ENCODE peak calls at places on chromosomes 11 and 22, in eight cellular contexts. N is thoracic aorta, R is cortex of kidney, X is Kasumi-1, U is left ventricle myocardium inferior, Z is GM23338, J is heart left ventricle, W is cardiac septum. T is an unnamed sample.

GRCh38 chr22:43509337-43509736 is 97.5 kb downstream of the MPPED1 start:
- DNase-seq in N (no peak), R (no peak), J (no peak), W (no peak), Z (no peak), X (no peak), U (no peak), T (no peak)

GRCh38 chr11:95147364-95147905 is 57.8 kb downstream of the ENDOD1 start:
- DNase-seq in X (peak; percentile 96), R (no peak), U (no peak), Z (no peak), W (no peak), J (no peak), N (no peak), T (no peak)

GRCh38 chr11:69950120-69950519 is 128.0 kb upstream of the ANO1 start:
- DNase-seq in J (no peak), X (no peak), W (no peak), N (no peak), U (no peak), R (no peak), Z (peak; percentile 88), T (peak; percentile 89)

GRCh38 chr11:15490535-15490934 is 375.8 kb downstream of the INSC start:
- DNase-seq in Z (no peak), N (no peak), R (no peak), J (no peak), W (no peak), U (no peak), X (no peak), T (no peak)

GRCh38 chr11:82365351-82365750 is 368.3 kb downstream of the FAM181B start:
- DNase-seq in R (no peak), N (no peak), Z (no peak), X (no peak), U (no peak), J (no peak), W (no peak), T (no peak)

GRCh38 chr11:118901494-118902335 is 18.0 kb downstream of the CXCR5 start:
- DNase-seq in X (no peak), J (no peak), R (no peak), W (no peak), N (no peak), Z (no peak), U (no peak), T (no peak)

GRCh38 chr11:117117681-117118080 is 19.5 kb upstream of the SIK3 start:
- DNase-seq in W (no peak), U (no peak), Z (no peak), J (no peak), N (no peak), R (no peak), X (no peak), T (no peak)

GRCh38 chr22:17896552-17896951 is 122.3 kb upstream of the BID start:
- DNase-seq in J (no peak), R (no peak), Z (peak; percentile 85), N (no peak), X (peak; percentile 12), W (no peak), U (peak; percentile 44), T (peak; percentile 67)

GRCh38 chr11:68965901-68966868 is 14.6 kb downstream of the MRGPRD start:
- DNase-seq in R (no peak), U (no peak), J (no peak), W (peak; percentile 63), N (no peak), X (no peak), Z (no peak), T (no peak)

T was measured in WTC11.